ENCODE peak calls at places on chromosomes 6 and 20, in seven cellular contexts. One of them, this sample, is unnamed. For H3K4me1, the result is how much of the 10 kb centered on the place peaks cover.

GRCh38 chr6:20259316-20260049 is 47.2 kb upstream of the MBOAT1 start:
- DNase-seq in PC-3: no peak
- DNase-seq in right lobe of liver: no peak
- DNase-seq in naive thymus-derived CD4-positive, alpha-beta T cell: no peak
- DNase-seq in aorta: no peak
- DNase-seq in thoracic aorta: no peak
- DNase-seq in kidney: no peak
- DNase-seq in this sample: no peak

GRCh38 chr6:144148891-144149290 is 1.4 kb upstream of the STX11 start:
- DNase-seq in PC-3: peak
- DNase-seq in right lobe of liver: no peak
- DNase-seq in naive thymus-derived CD4-positive, alpha-beta T cell: no peak
- DNase-seq in aorta: no peak
- DNase-seq in thoracic aorta: no peak
- DNase-seq in kidney: no peak
- DNase-seq in this sample: no peak

GRCh38 chr6:132198896-132199295 is 202.4 kb downstream of the MOXD1 start:
- DNase-seq in PC-3: peak
- DNase-seq in right lobe of liver: no peak
- DNase-seq in naive thymus-derived CD4-positive, alpha-beta T cell: no peak
- DNase-seq in aorta: no peak
- DNase-seq in thoracic aorta: no peak
- DNase-seq in kidney: no peak
- DNase-seq in this sample: no peak

GRCh38 chr6:33983109-33983475 is 162.8 kb downstream of the GRM4 start:
- DNase-seq in PC-3: peak
- DNase-seq in right lobe of liver: peak
- DNase-seq in naive thymus-derived CD4-positive, alpha-beta T cell: no peak
- DNase-seq in aorta: peak
- DNase-seq in thoracic aorta: no peak
- DNase-seq in kidney: peak
- DNase-seq in this sample: peak

GRCh38 chr6:134310206-134310605 is 7.7 kb downstream of the SGK1 start:
- DNase-seq in PC-3: no peak
- DNase-seq in right lobe of liver: no peak
- DNase-seq in naive thymus-derived CD4-positive, alpha-beta T cell: no peak
- DNase-seq in aorta: no peak
- DNase-seq in thoracic aorta: no peak
- DNase-seq in kidney: no peak
- DNase-seq in this sample: no peak

GRCh38 chr6:328184-328670 is 35.9 kb downstream of the DUSP22 start:
- DNase-seq in PC-3: peak
- DNase-seq in right lobe of liver: no peak
- DNase-seq in naive thymus-derived CD4-positive, alpha-beta T cell: no peak
- DNase-seq in aorta: peak
- DNase-seq in thoracic aorta: peak
- DNase-seq in kidney: no peak
- DNase-seq in this sample: peak

GRCh38 chr20:10277616-10278015 is 59.0 kb downstream of the SNAP25 start:
- DNase-seq in PC-3: no peak
- DNase-seq in right lobe of liver: no peak
- DNase-seq in naive thymus-derived CD4-positive, alpha-beta T cell: no peak
- DNase-seq in aorta: no peak
- DNase-seq in thoracic aorta: no peak
- DNase-seq in kidney: no peak
- DNase-seq in this sample: no peak

GRCh38 chr6:136921936-136922679 is at the start of gene SLC35D3:
- DNase-seq in PC-3: no peak
- DNase-seq in right lobe of liver: peak
- DNase-seq in naive thymus-derived CD4-positive, alpha-beta T cell: no peak
- DNase-seq in aorta: peak
- DNase-seq in thoracic aorta: no peak
- DNase-seq in kidney: no peak
- DNase-seq in this sample: no peak

GRCh38 chr20:3123542-3123941 is 36.1 kb downstream of the FASTKD5 start:
- DNase-seq in PC-3: no peak
- DNase-seq in right lobe of liver: no peak
- DNase-seq in naive thymus-derived CD4-positive, alpha-beta T cell: no peak
- DNase-seq in aorta: no peak
- DNase-seq in thoracic aorta: no peak
- DNase-seq in kidney: no peak
- DNase-seq in this sample: no peak

GRCh38 chr6:91276315-91276714 is 689.4 kb upstream of the MAP3K7 start:
- DNase-seq in PC-3: peak
- DNase-seq in right lobe of liver: no peak
- DNase-seq in naive thymus-derived CD4-positive, alpha-beta T cell: no peak
- DNase-seq in aorta: no peak
- DNase-seq in thoracic aorta: no peak
- DNase-seq in kidney: no peak
- DNase-seq in this sample: peak

GRCh38 chr6:131787955-131788712 is 19.7 kb upstream of the ENPP1 start:
- DNase-seq in PC-3: peak
- DNase-seq in right lobe of liver: no peak
- DNase-seq in naive thymus-derived CD4-positive, alpha-beta T cell: no peak
- DNase-seq in aorta: no peak
- DNase-seq in thoracic aorta: no peak
- DNase-seq in kidney: no peak
- DNase-seq in this sample: no peak

GRCh38 chr6:22227824-22228610 is 68.8 kb downstream of the PRL start:
- DNase-seq in PC-3: no peak
- DNase-seq in right lobe of liver: no peak
- DNase-seq in naive thymus-derived CD4-positive, alpha-beta T cell: no peak
- DNase-seq in aorta: no peak
- DNase-seq in thoracic aorta: no peak
- DNase-seq in kidney: no peak
- DNase-seq in this sample: no peak

GRCh38 chr6:149476789-149477455 is 7.9 kb downstream of the ZC3H12D start:
- DNase-seq in PC-3: no peak
- DNase-seq in right lobe of liver: no peak
- DNase-seq in naive thymus-derived CD4-positive, alpha-beta T cell: no peak
- DNase-seq in aorta: no peak
- DNase-seq in thoracic aorta: no peak
- DNase-seq in kidney: no peak
- DNase-seq in this sample: no peak

GRCh38 chr6:20833881-20834515 is 299.7 kb downstream of the CDKAL1 start:
- DNase-seq in PC-3: no peak
- DNase-seq in right lobe of liver: no peak
- DNase-seq in naive thymus-derived CD4-positive, alpha-beta T cell: no peak
- DNase-seq in aorta: no peak
- DNase-seq in thoracic aorta: no peak
- DNase-seq in kidney: no peak
- DNase-seq in this sample: no peak

GRCh38 chr6:15270402-15270801 is 24.5 kb downstream of the JARID2 start:
- DNase-seq in PC-3: no peak
- DNase-seq in right lobe of liver: no peak
- DNase-seq in naive thymus-derived CD4-positive, alpha-beta T cell: no peak
- DNase-seq in aorta: no peak
- DNase-seq in thoracic aorta: no peak
- DNase-seq in kidney: no peak
- DNase-seq in this sample: peak

GRCh38 chr6:73285674-73286283 is 22.8 kb upstream of the KHDC1 start:
- DNase-seq in PC-3: peak
- DNase-seq in right lobe of liver: no peak
- DNase-seq in naive thymus-derived CD4-positive, alpha-beta T cell: no peak
- DNase-seq in aorta: no peak
- DNase-seq in thoracic aorta: no peak
- DNase-seq in kidney: no peak
- DNase-seq in this sample: peak

GRCh38 chr6:15961630-15962448 is 167.0 kb upstream of the MYLIP start:
- DNase-seq in PC-3: no peak
- DNase-seq in right lobe of liver: no peak
- DNase-seq in naive thymus-derived CD4-positive, alpha-beta T cell: no peak
- DNase-seq in aorta: no peak
- DNase-seq in thoracic aorta: no peak
- DNase-seq in kidney: no peak
- DNase-seq in this sample: no peak

GRCh38 chr6:32974541-32975308 is 6.3 kb downstream of the BRD2 start:
- DNase-seq in PC-3: no peak
- DNase-seq in right lobe of liver: no peak
- DNase-seq in naive thymus-derived CD4-positive, alpha-beta T cell: no peak
- DNase-seq in aorta: no peak
- DNase-seq in thoracic aorta: no peak
- DNase-seq in kidney: no peak
- DNase-seq in this sample: no peak

GRCh38 chr6:105793132-105793531 is 293.0 kb upstream of the PRDM1 start:
- DNase-seq in PC-3: peak
- DNase-seq in right lobe of liver: no peak
- DNase-seq in naive thymus-derived CD4-positive, alpha-beta T cell: peak
- DNase-seq in aorta: no peak
- DNase-seq in thoracic aorta: no peak
- DNase-seq in kidney: no peak
- DNase-seq in this sample: peak

GRCh38 chr20:47360489-47361267 is 4.2 kb upstream of the ZMYND8 start:
- DNase-seq in PC-3: peak
- DNase-seq in right lobe of liver: peak
- DNase-seq in naive thymus-derived CD4-positive, alpha-beta T cell: no peak
- DNase-seq in aorta: peak
- DNase-seq in thoracic aorta: peak
- DNase-seq in kidney: peak
- DNase-seq in this sample: peak

GRCh38 chr6:10659697-10660348 is 34.6 kb downstream of the C6orf52 start:
- DNase-seq in PC-3: no peak
- DNase-seq in right lobe of liver: no peak
- DNase-seq in naive thymus-derived CD4-positive, alpha-beta T cell: no peak
- DNase-seq in aorta: no peak
- DNase-seq in thoracic aorta: no peak
- DNase-seq in kidney: peak
- DNase-seq in this sample: no peak

GRCh38 chr6:150139533-150139932 is 3.3 kb upstream of the PPP1R14C start:
- DNase-seq in PC-3: peak
- DNase-seq in right lobe of liver: no peak
- DNase-seq in naive thymus-derived CD4-positive, alpha-beta T cell: no peak
- DNase-seq in aorta: no peak
- DNase-seq in thoracic aorta: no peak
- DNase-seq in kidney: no peak
- DNase-seq in this sample: no peak

GRCh38 chr20:53866787-53867740 is 203.3 kb downstream of the BCAS1 start:
- DNase-seq in PC-3: peak
- DNase-seq in right lobe of liver: no peak
- DNase-seq in naive thymus-derived CD4-positive, alpha-beta T cell: peak
- DNase-seq in aorta: no peak
- DNase-seq in thoracic aorta: no peak
- DNase-seq in kidney: no peak
- DNase-seq in this sample: peak
- H3K4me1 ChIP-seq in PC-3: half or more
- H3K4me1 ChIP-seq in right lobe of liver: under half
- H3K4me1 ChIP-seq in naive thymus-derived CD4-positive, alpha-beta T cell: under half
- H3K4me1 ChIP-seq in aorta: under half
- H3K4me1 ChIP-seq in thoracic aorta: under half
- H3K4me1 ChIP-seq in kidney: under half
- H3K4me1 ChIP-seq in this sample: under half

GRCh38 chr6:35040398-35040797 is 100.7 kb downstream of the TCP11 start:
- DNase-seq in PC-3: no peak
- DNase-seq in right lobe of liver: no peak
- DNase-seq in naive thymus-derived CD4-positive, alpha-beta T cell: no peak
- DNase-seq in aorta: no peak
- DNase-seq in thoracic aorta: no peak
- DNase-seq in kidney: no peak
- DNase-seq in this sample: no peak

GRCh38 chr6:35037289-35038038 is 103.7 kb downstream of the TCP11 start:
- DNase-seq in PC-3: no peak
- DNase-seq in right lobe of liver: no peak
- DNase-seq in naive thymus-derived CD4-positive, alpha-beta T cell: no peak
- DNase-seq in aorta: no peak
- DNase-seq in thoracic aorta: no peak
- DNase-seq in kidney: no peak
- DNase-seq in this sample: no peak

GRCh38 chr6:35036059-35036827 is 104.9 kb downstream of the TCP11 start:
- DNase-seq in PC-3: no peak
- DNase-seq in right lobe of liver: no peak
- DNase-seq in naive thymus-derived CD4-positive, alpha-beta T cell: no peak
- DNase-seq in aorta: no peak
- DNase-seq in thoracic aorta: no peak
- DNase-seq in kidney: no peak
- DNase-seq in this sample: no peak

GRCh38 chr6:35036828-35037095 is 104.4 kb downstream of the TCP11 start:
- DNase-seq in PC-3: no peak
- DNase-seq in right lobe of liver: no peak
- DNase-seq in naive thymus-derived CD4-positive, alpha-beta T cell: no peak
- DNase-seq in aorta: no peak
- DNase-seq in thoracic aorta: no peak
- DNase-seq in kidney: no peak
- DNase-seq in this sample: no peak

GRCh38 chr6:35038076-35038475 is 103.1 kb downstream of the TCP11 start:
- DNase-seq in PC-3: no peak
- DNase-seq in right lobe of liver: no peak
- DNase-seq in naive thymus-derived CD4-positive, alpha-beta T cell: no peak
- DNase-seq in aorta: no peak
- DNase-seq in thoracic aorta: no peak
- DNase-seq in kidney: no peak
- DNase-seq in this sample: no peak
- H3K4me1 ChIP-seq in PC-3: under half
- H3K4me1 ChIP-seq in right lobe of liver: under half
- H3K4me1 ChIP-seq in naive thymus-derived CD4-positive, alpha-beta T cell: under half
- H3K4me1 ChIP-seq in aorta: under half
- H3K4me1 ChIP-seq in thoracic aorta: half or more
- H3K4me1 ChIP-seq in kidney: under half
- H3K4me1 ChIP-seq in this sample: under half

GRCh38 chr6:108584323-108584722 is 23.6 kb downstream of the FOXO3 start:
- DNase-seq in PC-3: no peak
- DNase-seq in right lobe of liver: no peak
- DNase-seq in naive thymus-derived CD4-positive, alpha-beta T cell: no peak
- DNase-seq in aorta: no peak
- DNase-seq in thoracic aorta: no peak
- DNase-seq in kidney: no peak
- DNase-seq in this sample: no peak

GRCh38 chr6:108580645-108581044 is 19.9 kb downstream of the FOXO3 start:
- DNase-seq in PC-3: no peak
- DNase-seq in right lobe of liver: no peak
- DNase-seq in naive thymus-derived CD4-positive, alpha-beta T cell: no peak
- DNase-seq in aorta: no peak
- DNase-seq in thoracic aorta: no peak
- DNase-seq in kidney: no peak
- DNase-seq in this sample: no peak

GRCh38 chr6:108581932-108582500 is 21.3 kb downstream of the FOXO3 start:
- DNase-seq in PC-3: no peak
- DNase-seq in right lobe of liver: no peak
- DNase-seq in naive thymus-derived CD4-positive, alpha-beta T cell: no peak
- DNase-seq in aorta: no peak
- DNase-seq in thoracic aorta: no peak
- DNase-seq in kidney: no peak
- DNase-seq in this sample: no peak

GRCh38 chr6:108581237-108581931 is 20.7 kb downstream of the FOXO3 start:
- DNase-seq in PC-3: peak
- DNase-seq in right lobe of liver: peak
- DNase-seq in naive thymus-derived CD4-positive, alpha-beta T cell: no peak
- DNase-seq in aorta: no peak
- DNase-seq in thoracic aorta: no peak
- DNase-seq in kidney: no peak
- DNase-seq in this sample: peak

GRCh38 chr6:108582618-108583017 is 21.9 kb downstream of the FOXO3 start:
- DNase-seq in PC-3: no peak
- DNase-seq in right lobe of liver: no peak
- DNase-seq in naive thymus-derived CD4-positive, alpha-beta T cell: no peak
- DNase-seq in aorta: no peak
- DNase-seq in thoracic aorta: no peak
- DNase-seq in kidney: no peak
- DNase-seq in this sample: no peak
- H3K4me1 ChIP-seq in PC-3: under half
- H3K4me1 ChIP-seq in right lobe of liver: half or more
- H3K4me1 ChIP-seq in naive thymus-derived CD4-positive, alpha-beta T cell: under half
- H3K4me1 ChIP-seq in aorta: half or more
- H3K4me1 ChIP-seq in thoracic aorta: half or more
- H3K4me1 ChIP-seq in kidney: half or more
- H3K4me1 ChIP-seq in this sample: under half

GRCh38 chr6:53065266-53066058 is at the start of gene FBXO9:
- DNase-seq in PC-3: peak
- DNase-seq in right lobe of liver: peak
- DNase-seq in naive thymus-derived CD4-positive, alpha-beta T cell: peak
- DNase-seq in aorta: peak
- DNase-seq in thoracic aorta: no peak
- DNase-seq in kidney: peak
- DNase-seq in this sample: peak
- H3K4me1 ChIP-seq in PC-3: under half
- H3K4me1 ChIP-seq in right lobe of liver: under half
- H3K4me1 ChIP-seq in naive thymus-derived CD4-positive, alpha-beta T cell: under half
- H3K4me1 ChIP-seq in aorta: under half
- H3K4me1 ChIP-seq in thoracic aorta: under half
- H3K4me1 ChIP-seq in kidney: under half
- H3K4me1 ChIP-seq in this sample: under half

This sample was measured in small intestine.